ENCODE peak calls at places on chromosome 19, in seven cellular contexts. One of them, this sample, is unnamed. For H3K4me1, the result is how much of the 10 kb centered on the place peaks cover.

GRCh38 chr19:46579286-46579944 is 21.7 kb upstream of the CALM3 start:
- DNase-seq in right cardiac atrium: no peak
- DNase-seq in GM23248: peak
- DNase-seq in mesendoderm: peak
- DNase-seq in ascending aorta: no peak
- DNase-seq in kidney: no peak
- DNase-seq in astrocyte: no peak
- DNase-seq in this sample: no peak

GRCh38 chr19:7492142-7493055 is 3.6 kb upstream of the PEX11G start:
- DNase-seq in mesendoderm: no peak
- DNase-seq in kidney: no peak
- DNase-seq in astrocyte: no peak
- DNase-seq in right cardiac atrium: no peak
- DNase-seq in GM23248: peak
- DNase-seq in ascending aorta: no peak
- DNase-seq in this sample: peak

GRCh38 chr19:3045885-3046603 is 16.3 kb downstream of the TLE5 start:
- DNase-seq in ascending aorta: no peak
- DNase-seq in kidney: no peak
- DNase-seq in right cardiac atrium: no peak
- DNase-seq in GM23248: no peak
- DNase-seq in astrocyte: no peak
- DNase-seq in mesendoderm: peak
- DNase-seq in this sample: no peak

GRCh38 chr19:5424192-5424973 is 30.8 kb upstream of the ZNRF4 start:
- DNase-seq in kidney: no peak
- DNase-seq in astrocyte: no peak
- DNase-seq in right cardiac atrium: no peak
- DNase-seq in ascending aorta: no peak
- DNase-seq in GM23248: no peak
- DNase-seq in mesendoderm: no peak
- DNase-seq in this sample: no peak

GRCh38 chr19:46225558-46226004 is 4.0 kb upstream of the IGFL1 start:
- DNase-seq in right cardiac atrium: no peak
- DNase-seq in mesendoderm: no peak
- DNase-seq in kidney: no peak
- DNase-seq in ascending aorta: no peak
- DNase-seq in astrocyte: peak
- DNase-seq in GM23248: peak
- DNase-seq in this sample: no peak

GRCh38 chr19:15587663-15588062 is 27.4 kb upstream of the CYP4F8 start:
- DNase-seq in ascending aorta: no peak
- DNase-seq in astrocyte: no peak
- DNase-seq in right cardiac atrium: peak
- DNase-seq in mesendoderm: no peak
- DNase-seq in kidney: no peak
- DNase-seq in GM23248: no peak
- DNase-seq in this sample: peak

GRCh38 chr19:2507109-2507508 is 31.2 kb downstream of the GADD45B start:
- DNase-seq in ascending aorta: no peak
- DNase-seq in kidney: no peak
- DNase-seq in mesendoderm: no peak
- DNase-seq in astrocyte: peak
- DNase-seq in GM23248: peak
- DNase-seq in right cardiac atrium: no peak
- DNase-seq in this sample: peak

GRCh38 chr19:34347561-34348165 is 17.3 kb upstream of the GPI start:
- DNase-seq in right cardiac atrium: no peak
- DNase-seq in GM23248: no peak
- DNase-seq in mesendoderm: no peak
- DNase-seq in astrocyte: no peak
- DNase-seq in kidney: no peak
- DNase-seq in ascending aorta: no peak
- DNase-seq in this sample: no peak

GRCh38 chr19:15210323-15210774 is 9.6 kb upstream of the NOTCH3 start:
- DNase-seq in astrocyte: peak
- DNase-seq in right cardiac atrium: peak
- DNase-seq in ascending aorta: peak
- DNase-seq in GM23248: peak
- DNase-seq in kidney: no peak
- DNase-seq in mesendoderm: no peak
- DNase-seq in this sample: peak

GRCh38 chr19:15671891-15672579 is 852 bp upstream of the CYP4F12 start:
- DNase-seq in right cardiac atrium: no peak
- DNase-seq in mesendoderm: no peak
- DNase-seq in GM23248: no peak
- DNase-seq in astrocyte: no peak
- DNase-seq in kidney: no peak
- DNase-seq in ascending aorta: no peak
- DNase-seq in this sample: no peak

GRCh38 chr19:51751655-51752054 is at the start of gene FPR1:
- DNase-seq in kidney: no peak
- DNase-seq in right cardiac atrium: no peak
- DNase-seq in mesendoderm: no peak
- DNase-seq in astrocyte: peak
- DNase-seq in ascending aorta: no peak
- DNase-seq in GM23248: no peak
- DNase-seq in this sample: no peak

GRCh38 chr19:38700933-38701454 is 43.3 kb downstream of the CAPN12 start:
- DNase-seq in ascending aorta: no peak
- DNase-seq in GM23248: no peak
- DNase-seq in astrocyte: no peak
- DNase-seq in kidney: no peak
- DNase-seq in mesendoderm: no peak
- DNase-seq in right cardiac atrium: no peak
- DNase-seq in this sample: no peak

GRCh38 chr19:4305253-4305612 is 835 bp downstream of the FSD1 start:
- DNase-seq in astrocyte: no peak
- DNase-seq in mesendoderm: no peak
- DNase-seq in kidney: no peak
- DNase-seq in ascending aorta: no peak
- DNase-seq in right cardiac atrium: no peak
- DNase-seq in GM23248: no peak
- DNase-seq in this sample: no peak

GRCh38 chr19:38386300-38386967 is 1.4 kb downstream of the GGN start:
- DNase-seq in astrocyte: no peak
- DNase-seq in mesendoderm: no peak
- DNase-seq in ascending aorta: no peak
- DNase-seq in right cardiac atrium: no peak
- DNase-seq in kidney: peak
- DNase-seq in GM23248: no peak
- DNase-seq in this sample: no peak

GRCh38 chr19:30274987-30275386 is 97.2 kb upstream of the ZNF536 start:
- DNase-seq in mesendoderm: no peak
- DNase-seq in ascending aorta: no peak
- DNase-seq in kidney: no peak
- DNase-seq in right cardiac atrium: no peak
- DNase-seq in astrocyte: no peak
- DNase-seq in GM23248: no peak
- DNase-seq in this sample: no peak

GRCh38 chr19:38277969-38278680 is 13.8 kb downstream of the SPINT2 start:
- DNase-seq in mesendoderm: peak
- DNase-seq in right cardiac atrium: peak
- DNase-seq in kidney: peak
- DNase-seq in GM23248: peak
- DNase-seq in ascending aorta: peak
- DNase-seq in astrocyte: peak
- DNase-seq in this sample: no peak

GRCh38 chr19:19461671-19462622 is 53.4 kb downstream of the TSSK6 start:
- DNase-seq in ascending aorta: no peak
- DNase-seq in right cardiac atrium: peak
- DNase-seq in kidney: peak
- DNase-seq in GM23248: no peak
- DNase-seq in astrocyte: peak
- DNase-seq in mesendoderm: peak
- DNase-seq in this sample: no peak

GRCh38 chr19:6551607-6552450 is 21.0 kb downstream of the TNFSF9 start:
- DNase-seq in astrocyte: peak
- DNase-seq in mesendoderm: peak
- DNase-seq in kidney: peak
- DNase-seq in ascending aorta: no peak
- DNase-seq in GM23248: peak
- DNase-seq in right cardiac atrium: peak
- DNase-seq in this sample: peak

DNA sequence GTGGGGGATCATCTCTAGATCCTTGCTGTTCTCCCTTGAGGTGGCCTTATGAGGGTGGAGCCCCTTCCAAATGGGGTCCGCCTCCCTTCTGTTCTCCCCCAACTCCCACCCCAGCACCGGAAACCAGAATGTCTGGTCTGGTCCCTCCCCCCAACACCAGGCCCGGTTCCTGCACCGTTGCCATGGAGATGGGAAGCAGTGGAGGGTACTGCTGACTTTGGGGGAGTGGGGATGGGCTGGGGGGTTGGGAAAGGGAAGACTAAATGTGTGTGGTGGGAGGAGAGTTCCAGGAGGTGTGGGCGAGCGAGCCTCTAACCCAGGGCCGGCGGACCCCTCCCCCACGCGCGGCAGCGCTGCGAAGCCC is 1.7 kb downstream of the SHANK1 start:
- DNase-seq in ascending aorta: no peak
- DNase-seq in right cardiac atrium: no peak
- DNase-seq in astrocyte: no peak
- DNase-seq in kidney: no peak
- DNase-seq in mesendoderm: peak
- DNase-seq in GM23248: no peak
- DNase-seq in this sample: no peak
- H3K4me1 ChIP-seq in ascending aorta: under half
- H3K4me1 ChIP-seq in right cardiac atrium: under half
- H3K4me1 ChIP-seq in astrocyte: under half
- H3K4me1 ChIP-seq in kidney: under half
- H3K4me1 ChIP-seq in mesendoderm: under half
- H3K4me1 ChIP-seq in GM23248: under half
- H3K4me1 ChIP-seq in this sample: under half

GRCh38 chr19:39867952-39868351 is 21.8 kb upstream of the FBL start:
- DNase-seq in ascending aorta: no peak
- DNase-seq in right cardiac atrium: no peak
- DNase-seq in GM23248: no peak
- DNase-seq in kidney: no peak
- DNase-seq in astrocyte: no peak
- DNase-seq in mesendoderm: no peak
- DNase-seq in this sample: no peak

GRCh38 chr19:39865186-39865585 is 19.0 kb upstream of the FBL start:
- DNase-seq in kidney: no peak
- DNase-seq in GM23248: no peak
- DNase-seq in ascending aorta: no peak
- DNase-seq in mesendoderm: no peak
- DNase-seq in astrocyte: no peak
- DNase-seq in right cardiac atrium: no peak
- DNase-seq in this sample: no peak

GRCh38 chr19:39865953-39866352 is 19.8 kb upstream of the FBL start:
- DNase-seq in mesendoderm: no peak
- DNase-seq in astrocyte: no peak
- DNase-seq in right cardiac atrium: no peak
- DNase-seq in kidney: no peak
- DNase-seq in GM23248: no peak
- DNase-seq in ascending aorta: no peak
- DNase-seq in this sample: no peak

GRCh38 chr19:39867133-39867532 is 21.0 kb upstream of the FBL start:
- DNase-seq in mesendoderm: no peak
- DNase-seq in astrocyte: no peak
- DNase-seq in GM23248: no peak
- DNase-seq in ascending aorta: no peak
- DNase-seq in kidney: no peak
- DNase-seq in right cardiac atrium: no peak
- DNase-seq in this sample: no peak

GRCh38 chr19:39864118-39864517 is 17.9 kb upstream of the FBL start:
- DNase-seq in right cardiac atrium: no peak
- DNase-seq in astrocyte: no peak
- DNase-seq in mesendoderm: no peak
- DNase-seq in ascending aorta: no peak
- DNase-seq in kidney: no peak
- DNase-seq in GM23248: no peak
- DNase-seq in this sample: no peak
- H3K27ac ChIP-seq in right cardiac atrium: no peak
- H3K27ac ChIP-seq in astrocyte: no peak
- H3K27ac ChIP-seq in mesendoderm: no peak
- H3K27ac ChIP-seq in ascending aorta: no peak
- H3K27ac ChIP-seq in kidney: no peak
- H3K27ac ChIP-seq in GM23248: no peak
- H3K27ac ChIP-seq in this sample: no peak

GRCh38 chr19:50719566-50719965 is at the start of gene SHANK1:
- DNase-seq in GM23248: peak
- DNase-seq in mesendoderm: no peak
- DNase-seq in kidney: no peak
- DNase-seq in astrocyte: no peak
- DNase-seq in right cardiac atrium: no peak
- DNase-seq in ascending aorta: no peak
- DNase-seq in this sample: no peak
- H3K4me3 ChIP-seq in GM23248: peak
- H3K4me3 ChIP-seq in mesendoderm: peak
- H3K4me3 ChIP-seq in kidney: no peak
- H3K4me3 ChIP-seq in astrocyte: no peak
- H3K4me3 ChIP-seq in right cardiac atrium: peak
- H3K4me3 ChIP-seq in ascending aorta: peak
- H3K4me3 ChIP-seq in this sample: no peak

DNA sequence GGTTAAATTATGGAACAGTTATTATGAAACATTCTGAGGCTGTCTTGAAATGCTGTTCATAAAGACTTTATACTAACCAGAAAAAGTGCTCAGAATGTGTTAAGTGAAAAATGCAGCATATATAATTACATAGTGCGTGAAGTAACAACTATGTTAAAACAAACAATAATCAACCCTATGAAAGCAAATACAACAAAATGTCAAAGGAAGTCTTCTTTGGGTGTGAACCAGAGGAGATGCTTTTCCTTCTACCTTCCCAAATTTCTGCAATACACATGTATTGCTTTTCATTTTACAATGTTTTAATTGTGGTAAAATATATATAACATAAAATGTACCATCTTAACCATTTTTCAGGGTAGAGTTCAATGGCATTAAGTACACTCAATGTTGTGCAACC is 45.7 kb downstream of the F2RL3 start:
- DNase-seq in mesendoderm: no peak
- DNase-seq in right cardiac atrium: no peak
- DNase-seq in astrocyte: no peak
- DNase-seq in kidney: no peak
- DNase-seq in GM23248: no peak
- DNase-seq in ascending aorta: no peak
- DNase-seq in this sample: no peak
- H3K4me1 ChIP-seq in mesendoderm: under half
- H3K4me1 ChIP-seq in right cardiac atrium: under half
- H3K4me1 ChIP-seq in astrocyte: under half
- H3K4me1 ChIP-seq in kidney: under half
- H3K4me1 ChIP-seq in GM23248: under half
- H3K4me1 ChIP-seq in ascending aorta: under half
- H3K4me1 ChIP-seq in this sample: under half

DNA sequence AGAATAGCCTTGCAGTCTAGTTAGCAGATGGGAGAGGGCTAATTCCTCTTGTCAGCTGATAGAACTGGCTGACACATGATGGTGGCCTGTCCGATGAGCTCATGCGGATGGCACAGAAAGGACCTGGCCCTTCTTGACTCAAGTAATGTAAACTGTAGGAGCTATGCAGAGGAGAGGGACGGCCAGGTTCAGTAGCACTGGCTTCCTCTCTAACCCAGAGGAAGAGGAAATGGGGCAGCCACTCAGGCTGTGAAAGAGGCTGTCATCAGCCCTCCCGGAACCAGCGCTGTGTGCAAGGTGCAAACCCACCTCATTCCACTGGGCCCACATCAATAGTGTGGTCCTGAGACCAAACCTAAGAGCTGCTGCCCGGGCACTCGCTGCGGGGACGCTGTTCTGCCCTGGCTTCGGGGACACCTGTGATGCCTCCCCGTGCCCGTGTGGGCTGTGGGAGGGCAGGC is 30.7 kb upstream of the USE1 start:
- DNase-seq in GM23248: no peak
- DNase-seq in astrocyte: no peak
- DNase-seq in right cardiac atrium: no peak
- DNase-seq in kidney: no peak
- DNase-seq in mesendoderm: no peak
- DNase-seq in ascending aorta: no peak
- DNase-seq in this sample: no peak
- H3K27ac ChIP-seq in GM23248: no peak
- H3K27ac ChIP-seq in astrocyte: no peak
- H3K27ac ChIP-seq in right cardiac atrium: no peak
- H3K27ac ChIP-seq in kidney: no peak
- H3K27ac ChIP-seq in mesendoderm: no peak
- H3K27ac ChIP-seq in ascending aorta: no peak
- H3K27ac ChIP-seq in this sample: no peak